ENCODE peak calls at places on chromosome 15, in six cellular contexts. N is cerebellar cortex; V is Peyer's patch; Z is AG09309; K is activated CD8-positive, alpha-beta memory T cell treated with anti-CD3 and anti-CD28 coated beads for 24 hours; S is COR-L47. B is an unnamed sample.

GRCh38 chr15:93458567-93458966 is 369.6 kb upstream of the RGMA start:
- DNase-seq in K (no peak), Z (no peak), S (no peak), N (no peak), V (no peak), B (no peak)

GRCh38 chr15:80834906-80835305 is 55.7 kb downstream of the CEMIP start:
- DNase-seq in K (no peak), N (no peak), V (no peak), S (no peak), Z (no peak), B (no peak)

GRCh38 chr15:77064539-77065308 is 6.2 kb downstream of the TSPAN3 start:
- DNase-seq in S (no peak), N (no peak), K (no peak), Z (no peak), V (no peak), B (no peak)

GRCh38 chr15:98403169-98403568 is 245.2 kb upstream of the IGF1R start:
- DNase-seq in K (no peak), S (no peak), N (no peak), Z (no peak), V (no peak), B (no peak)

GRCh38 chr15:78149805-78150751 is 916 bp downstream of the IDH3A start:
- DNase-seq in K (peak), Z (no peak), S (peak), N (peak), V (no peak), B (peak)

GRCh38 chr15:58462547-58462946 is 30.8 kb downstream of the LIPC start:
- DNase-seq in N (no peak), S (no peak), K (no peak), V (peak), Z (no peak), B (no peak)

GRCh38 chr15:55917881-55918296 is 75.5 kb downstream of the NEDD4 start:
- DNase-seq in K (no peak), V (no peak), N (peak), Z (peak), S (peak), B (peak)

GRCh38 chr15:90143176-90143655 is 40.9 kb upstream of the IDH2 start:
- DNase-seq in N (peak), Z (no peak), V (peak), S (peak), K (peak), B (peak)

GRCh38 chr15:83372434-83372873 is 74.7 kb upstream of the SH3GL3 start:
- DNase-seq in S (no peak), K (no peak), V (no peak), Z (no peak), N (peak), B (peak)

GRCh38 chr15:25346371-25346770 is 92.5 kb downstream of the UBE3A start:
- DNase-seq in S (no peak), N (no peak), V (no peak), K (no peak), Z (no peak), B (no peak)

GRCh38 chr15:95025924-95026728 is 794.8 kb downstream of the MCTP2 start:
- DNase-seq in S (peak), N (no peak), V (no peak), Z (no peak), K (no peak), B (no peak)

GRCh38 chr15:70339551-70340517 is 242.1 kb upstream of the TLE3 start:
- DNase-seq in K (peak), Z (no peak), S (peak), N (no peak), V (no peak), B (no peak)

GRCh38 chr15:27359586-27359985 is 388.6 kb downstream of the GABRG3 start:
- DNase-seq in N (no peak), Z (no peak), K (no peak), S (no peak), V (no peak), B (no peak)

GRCh38 chr15:29133791-29134190 is 135.8 kb downstream of the NSMCE3 start:
- DNase-seq in S (no peak), N (no peak), Z (no peak), V (no peak), K (no peak), B (no peak)

GRCh38 chr15:69607101-69607500 is 154.5 kb downstream of the RPLP1 start:
- DNase-seq in Z (peak), S (no peak), N (peak), K (no peak), V (no peak), B (peak)

GRCh38 chr15:28191832-28192231 is 92.7 kb upstream of the OCA2 start:
- DNase-seq in Z (peak), K (no peak), N (peak), V (no peak), S (no peak), B (peak)

GRCh38 chr15:70435872-70436271 is 327.5 kb downstream of the UACA start:
- DNase-seq in V (no peak), Z (no peak), N (no peak), S (no peak), K (no peak), B (no peak)

GRCh38 chr15:85745525-85745924 is 49.2 kb downstream of the KLHL25 start:
- DNase-seq in V (no peak), K (no peak), S (no peak), Z (no peak), N (no peak), B (no peak)

GRCh38 chr15:59439571-59439970 is 1.6 kb downstream of the FAM81A start:
- DNase-seq in K (no peak), S (no peak), Z (no peak), V (no peak), N (no peak), B (no peak)

GRCh38 chr15:39466428-39466827 is 114.5 kb upstream of the THBS1 start:
- DNase-seq in S (no peak), N (no peak), K (no peak), V (no peak), Z (no peak), B (no peak)

GRCh38 chr15:57703387-57703786 is 3.1 kb upstream of the POLR2M start:
- DNase-seq in S (no peak), K (no peak), V (no peak), N (no peak), Z (no peak), B (no peak)

GRCh38 chr15:35437157-35437556 is 108.8 kb downstream of the DPH6 start:
- DNase-seq in N (peak), K (no peak), S (no peak), Z (no peak), V (no peak), B (no peak)

GRCh38 chr15:48695088-48695834 is 49.8 kb upstream of the FBN1 start:
- DNase-seq in N (no peak), Z (peak), S (no peak), K (no peak), V (no peak), B (no peak)

GRCh38 chr15:28919201-28919627 is 33.4 kb downstream of the APBA2 start:
- DNase-seq in V (no peak), S (no peak), K (peak), Z (no peak), N (no peak), B (no peak)

GRCh38 chr15:59216911-59217310 is 10.3 kb downstream of the LDHAL6B start:
- DNase-seq in V (no peak), K (no peak), Z (no peak), S (no peak), N (no peak), B (no peak)

GRCh38 chr15:101497484-101498034 is 8.1 kb upstream of the PCSK6 start:
- DNase-seq in Z (no peak), V (peak), N (no peak), K (peak), S (no peak), B (no peak)

GRCh38 chr15:32952901-32953889 is 235.4 kb downstream of the GREM1 start:
- DNase-seq in K (no peak), Z (no peak), V (no peak), S (peak), N (no peak), B (no peak)

GRCh38 chr15:42090375-42090774 is 4.0 kb downstream of the PLA2G4D start:
- DNase-seq in N (no peak), Z (no peak), V (no peak), K (peak), S (peak), B (no peak)